ENCODE peak calls at places on chromosomes 11 and 22, in six cellular contexts. A, D, I, G, K and N are unnamed samples.

GRCh38 chr11:62732830-62733229 is 4.5 kb downstream of the TTC9C start:
- DNase-seq in A (no peak), G (no peak), K (no peak), D (no peak), I (no peak), N (no peak)

GRCh38 chr22:20145206-20145831 is 5.5 kb downstream of the CCDC188 start:
- DNase-seq in D (no peak), G (no peak), I (no peak), K (no peak), A (no peak), N (no peak)

GRCh38 chr11:87292598-87292997 is 254.9 kb downstream of the TMEM135 start:
- DNase-seq in K (no peak), I (no peak), D (no peak), A (no peak), G (no peak), N (no peak)

GRCh38 chr11:3947084-3947483 is 91.6 kb downstream of the STIM1 start:
- DNase-seq in I (no peak), G (peak; percentile 16), A (peak; percentile 39), K (peak; percentile 65), D (peak; percentile 39), N (peak; percentile 40)

GRCh38 chr22:49621601-49622210 is 206.0 kb downstream of the BRD1 start:
- DNase-seq in D (no peak), A (no peak), I (no peak), G (no peak), K (no peak), N (no peak)

GRCh38 chr11:78560826-78561484 is 13.7 kb downstream of the NARS2 start:
- DNase-seq in G (no peak), I (no peak), D (no peak), K (no peak), A (no peak), N (no peak)

GRCh38 chr11:2582436-2582931 is 117.3 kb downstream of the KCNQ1OT1 start:
- DNase-seq in G (peak; percentile 26), A (no peak), D (no peak), I (peak; percentile 78), K (no peak), N (peak; percentile 1)

GRCh38 chr11:11782532-11783110 is 59.2 kb upstream of the USP47 start:
- DNase-seq in G (no peak), K (no peak), D (peak; percentile 22), A (no peak), I (no peak), N (peak; percentile 83)

GRCh38 chr11:95148938-95149337 is 59.3 kb downstream of the ENDOD1 start:
- DNase-seq in K (no peak), G (no peak), D (no peak), A (no peak), I (no peak), N (no peak)

GRCh38 chr11:9617960-9618359 is 44.5 kb downstream of the WEE1 start:
- DNase-seq in G (no peak), A (no peak), I (no peak), K (peak; percentile 40), D (no peak), N (no peak)

GRCh38 chr22:35330258-35330861 is 30.7 kb downstream of the TOM1 start:
- DNase-seq in D (peak; percentile 78), K (peak; percentile 95), G (peak; percentile 96), A (peak; percentile 91), I (peak; percentile 97), N (peak; percentile 88)

GRCh38 chr11:29282088-29282487 is 734.7 kb downstream of the KCNA4 start:
- DNase-seq in D (no peak), G (peak; percentile 70), A (no peak), K (no peak), I (no peak), N (no peak)

GRCh38 chr11:57305523-57305922 is 19.2 kb downstream of the TNKS1BP1 start:
- DNase-seq in G (no peak), I (peak; percentile 80), D (no peak), K (no peak), A (no peak), N (peak; percentile 14)

GRCh38 chr11:84793318-84793717 is 833.8 kb downstream of the DLG2 start:
- DNase-seq in K (no peak), A (no peak), D (no peak), G (no peak), I (no peak), N (no peak)

GRCh38 chr11:110086892-110087309 is 6.3 kb upstream of the ZC3H12C start:
- DNase-seq in D (no peak), I (no peak), G (peak; percentile 37), K (no peak), A (peak; percentile 58), N (no peak)

GRCh38 chr22:19812910-19813309 is 41.8 kb downstream of the GNB1L start:
- DNase-seq in A (no peak), G (no peak), D (peak; percentile 10), K (no peak), I (peak; percentile 26), N (no peak)

GRCh38 chr11:15841898-15842297 is 514.4 kb downstream of the SOX6 start:
- DNase-seq in I (no peak), A (no peak), K (no peak), G (no peak), D (no peak), N (no peak)

GRCh38 chr11:20256925-20257324 is 96.7 kb upstream of the DBX1 start:
- DNase-seq in D (no peak), K (no peak), I (no peak), G (no peak), A (no peak), N (no peak)

GRCh38 chr11:68870470-68870869 is 28.8 kb upstream of the CPT1A start:
- DNase-seq in A (no peak), D (no peak), K (no peak), G (no peak), I (no peak), N (no peak)

GRCh38 chr22:17108256-17109112 is 12.7 kb downstream of the TMEM121B start:
- DNase-seq in K (no peak), A (no peak), G (no peak), D (no peak), I (no peak), N (no peak)

GRCh38 chr11:105109855-105110750 is 29.5 kb downstream of the CARD18 start:
- DNase-seq in K (no peak), G (peak; percentile 11), D (no peak), I (no peak), A (no peak), N (no peak)

GRCh38 chr11:26944866-26945664 is 48.8 kb upstream of the FIBIN start:
- DNase-seq in G (no peak), K (no peak), A (no peak), D (no peak), I (no peak), N (no peak)

GRCh38 chr22:24157783-24158170 is 23.5 kb upstream of the SUSD2 start:
- DNase-seq in I (no peak), K (no peak), D (peak; percentile 38), A (no peak), G (no peak), N (no peak)

GRCh38 chr11:18804621-18805020 is 13.0 kb upstream of the PTPN5 start:
- DNase-seq in A (no peak), G (no peak), K (no peak), D (no peak), I (no peak), N (no peak)

DNA sequence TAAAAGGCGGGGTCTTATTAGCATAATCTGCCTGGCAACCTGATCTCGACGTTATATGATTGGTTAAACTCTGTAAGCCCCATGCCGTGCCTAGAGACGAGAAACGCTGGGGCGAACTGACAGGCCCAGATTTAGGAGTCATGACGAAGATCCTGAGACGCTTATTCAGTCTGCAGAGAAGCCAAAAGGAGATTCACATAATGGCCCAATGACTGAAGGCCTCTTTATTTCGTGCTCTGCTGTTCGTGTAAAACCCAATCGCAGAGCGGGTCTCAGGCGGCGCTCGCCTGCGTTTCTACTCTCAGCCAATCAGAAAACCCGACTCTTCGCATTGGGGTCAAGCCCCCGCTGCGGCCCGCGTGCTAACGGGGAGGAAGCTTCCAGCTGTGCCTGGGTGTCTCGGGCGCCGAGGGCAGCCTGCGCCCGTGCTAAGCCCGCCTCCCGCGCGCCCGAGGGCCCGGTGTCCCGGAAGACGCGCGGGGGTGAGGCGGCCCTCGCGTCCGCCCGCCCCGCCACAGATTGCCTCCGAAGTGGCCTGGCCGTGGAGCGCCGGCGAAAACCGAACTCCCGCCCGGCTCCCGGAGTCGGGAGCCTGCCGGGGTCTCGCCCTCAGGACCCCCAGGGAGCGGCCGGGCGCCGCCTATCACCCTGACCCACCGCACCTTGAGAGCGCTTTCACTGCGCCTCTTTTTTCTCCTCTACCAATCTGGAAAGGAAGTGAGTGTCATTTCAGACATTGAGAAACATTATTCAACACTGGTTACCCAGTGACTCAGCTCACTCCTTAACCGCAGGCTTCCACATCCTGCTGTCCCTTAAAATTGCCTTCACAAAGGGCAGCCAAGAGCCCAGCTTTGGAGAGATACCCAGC is 446 bp upstream of the PRDM10 start:
- DNase-seq in G (peak; percentile 96), A (peak; percentile 95), K (peak; percentile 96), I (peak; percentile 98), D (peak; percentile 96), N (peak; percentile 97)
- TF ChIP-seq POLR2A in G (peak; percentile 81), A (peak; percentile 85), K (peak; percentile 84), I (peak; percentile 50), D (peak; percentile 71), N (peak; percentile 94)

DNA sequence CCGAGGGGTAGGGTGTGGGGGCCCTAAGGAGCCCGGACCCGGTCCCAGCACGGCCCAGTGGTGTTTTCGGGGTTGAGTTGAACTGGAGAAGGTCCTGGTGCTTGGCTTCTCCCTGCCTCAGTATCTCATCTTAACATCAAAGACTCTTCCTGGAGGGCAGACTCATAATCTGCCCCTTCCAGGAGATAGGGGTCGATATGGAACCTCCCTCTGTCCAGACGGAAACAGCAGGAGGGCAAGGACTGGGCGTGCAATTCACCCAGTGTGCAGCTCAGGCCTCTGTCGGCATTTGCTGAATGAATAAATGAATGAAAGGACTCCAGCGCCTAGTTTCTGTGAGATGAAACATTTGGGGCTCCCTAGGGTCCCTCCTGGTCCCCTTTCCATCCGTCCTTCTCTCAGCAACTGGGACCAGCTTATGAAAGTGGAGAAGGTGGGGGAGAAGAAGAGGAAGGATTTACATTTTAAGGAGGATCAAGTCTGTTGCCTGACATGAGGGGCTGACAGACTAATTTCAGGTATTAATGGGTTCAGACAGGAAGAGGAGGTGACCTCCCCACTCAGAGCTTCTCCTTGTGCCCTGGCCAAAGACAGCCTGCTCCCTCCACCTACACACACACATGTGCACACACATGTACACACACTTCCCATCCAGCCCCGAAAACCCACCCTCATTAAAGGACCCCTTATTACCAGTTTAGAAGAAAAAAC is 1.1 kb upstream of the SHISA8 start:
- DNase-seq in A (no peak), I (no peak), K (no peak), D (no peak), G (no peak), N (no peak)
- TF ChIP-seq POLR2A in A (no peak), I (no peak), K (no peak), D (no peak), G (no peak), N (no peak)

GRCh38 chr11:117020287-117020686 is 77.9 kb downstream of the SIK3 start:
- DNase-seq in D (no peak), G (no peak), I (no peak), K (no peak), A (no peak), N (no peak)
- TF ChIP-seq POLR2A in D (no peak), G (no peak), I (no peak), K (no peak), A (no peak), N (no peak)

DNA sequence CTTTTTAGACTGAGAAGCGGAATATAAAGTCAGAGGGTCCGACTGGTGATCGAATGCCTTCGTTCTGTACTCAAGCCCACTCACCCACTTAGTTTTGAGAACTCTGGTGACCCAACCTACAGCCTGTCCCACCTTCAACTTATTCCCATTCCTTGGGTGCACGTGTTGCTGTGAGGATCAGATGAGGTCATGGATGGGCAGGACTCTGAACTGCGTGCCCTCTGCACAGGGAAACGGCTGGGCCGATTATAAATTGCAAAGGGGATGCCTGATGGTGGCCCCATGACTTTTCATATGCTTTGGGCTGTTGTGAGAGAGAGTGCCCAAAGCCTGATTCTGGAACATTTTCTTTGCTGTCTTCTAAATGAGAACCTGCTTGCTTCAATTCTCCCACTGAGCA is 16.0 kb upstream of the EHF start:
- DNase-seq in K (no peak), I (no peak), A (no peak), D (no peak), G (no peak), N (no peak)
- TF ChIP-seq POLR2A in K (no peak), I (no peak), A (no peak), D (no peak), G (no peak), N (no peak)